ENCODE peak calls at places on chromosomes 4 and X, in six cellular contexts. W is fibroblast of pulmonary artery; O is NCI-H510A treated with DMSO at 0.1 percent for 48 hours; B is NCI-H1417; A is CD8-positive, alpha-beta memory T cell; H is ascending aorta. Y is an unnamed sample.

GRCh38 chr4:106201373-106201772 is 114.6 kb downstream of the TBCK start:
- DNase-seq in W (peak), O (no peak), B (no peak), A (no peak), H (no peak), Y (no peak)

GRCh38 chr4:169583563-169583962 is 28.8 kb downstream of the NEK1 start:
- DNase-seq in W (peak), O (no peak), B (no peak), A (no peak), H (no peak), Y (no peak)

GRCh38 chrX:39984191-39984956 is 113.4 kb downstream of the BCOR start:
- DNase-seq in W (peak), O (no peak), B (no peak), A (no peak), H (no peak), Y (no peak)

GRCh38 chrX:19875051-19875432 is 12.4 kb downstream of the SH3KBP1 start:
- DNase-seq in W (no peak), O (no peak), B (no peak), A (no peak), H (no peak), Y (no peak)

GRCh38 chr4:154329268-154329858 is 162.2 kb downstream of the DCHS2 start:
- DNase-seq in W (peak), O (peak), B (no peak), A (no peak), H (no peak), Y (no peak)

GRCh38 chr4:133559987-133560386 is 410.9 kb downstream of the PCDH10 start:
- DNase-seq in W (no peak), O (no peak), B (no peak), A (no peak), H (no peak), Y (no peak)

GRCh38 chrX:41025926-41026325 is 59.3 kb upstream of the USP9X start:
- DNase-seq in W (peak), O (no peak), B (no peak), A (no peak), H (no peak), Y (no peak)

GRCh38 chr4:122453384-122454000 is 3.0 kb downstream of the IL2 start:
- DNase-seq in W (no peak), O (no peak), B (no peak), A (no peak), H (no peak), Y (no peak)

GRCh38 chr4:142191901-142192300 is 555.5 kb downstream of the IL15 start:
- DNase-seq in W (no peak), O (no peak), B (no peak), A (no peak), H (no peak), Y (no peak)

GRCh38 chrX:97844943-97845342 is 961.2 kb downstream of the RPA4 start:
- DNase-seq in W (no peak), O (no peak), B (no peak), A (no peak), H (no peak), Y (no peak)

GRCh38 chr4:8917321-8917811 is 45.7 kb upstream of the HMX1 start:
- DNase-seq in W (no peak), O (no peak), B (no peak), A (no peak), H (peak), Y (no peak)

Y was measured in activated T-helper 2 cell treated with anti-CD3 and anti-CD28 coated beads, Interferon-gamma antibody, Interleukin-2, Interleukin-4, amounts not matched to agents 10 μg/mL and 5 μg/mL and 100 μg/mL, durations not matched to agents 14 hours and 24 hours and 36 hours.